ENCODE peak calls at places on chromosomes 11 and 22, in seven cellular contexts. A is IMR-90, X is GM12892, D is lower leg skin, Q is HCT116, L is esophagus squamous epithelium, W is heart left ventricle. B is an unnamed sample.

GRCh38 chr22:19060356-19061009 is 61.7 kb downstream of the DGCR2 start:
- DNase-seq in A (peak; percentile 86), X (no peak), D (peak; percentile 65), Q (no peak), L (no peak), W (peak; percentile 29), B (no peak)

GRCh38 chr11:33980896-33981295 is 70.6 kb upstream of the CAPRIN1 start:
- DNase-seq in A (no peak), X (no peak), D (no peak), Q (no peak), L (no peak), W (no peak), B (no peak)

GRCh38 chr11:116576523-116576922 is 196.3 kb downstream of the BUD13 start:
- DNase-seq in A (no peak), X (no peak), D (no peak), Q (no peak), L (no peak), W (no peak), B (peak; percentile 7)

GRCh38 chr11:60970369-60970774 is 1.1 kb upstream of the CD6 start:
- DNase-seq in A (peak; percentile 29), X (peak; percentile 64), D (no peak), Q (peak; percentile 16), L (no peak), W (peak; percentile 82), B (peak; percentile 63)

GRCh38 chr22:22201185-22201924 is 43.2 kb upstream of the VPREB1 start:
- DNase-seq in A (peak; percentile 24), X (peak; percentile 60), D (no peak), Q (no peak), L (no peak), W (peak; percentile 71), B (peak; percentile 17)

GRCh38 chr11:12139144-12139881 is 28.9 kb downstream of the MICAL2 start:
- DNase-seq in A (peak; percentile 94), X (no peak), D (no peak), Q (no peak), L (no peak), W (no peak), B (peak; percentile 73)

GRCh38 chr11:35344990-35345655 is 74.2 kb downstream of the SLC1A2 start:
- DNase-seq in A (no peak), X (no peak), D (no peak), Q (no peak), L (no peak), W (no peak), B (no peak)

GRCh38 chr11:107567739-107568335 is 2.3 kb upstream of the ALKBH8 start:
- DNase-seq in A (no peak), X (no peak), D (no peak), Q (no peak), L (no peak), W (no peak), B (no peak)

GRCh38 chr11:70490208-70490607 is 91.9 kb downstream of the CTTN start:
- DNase-seq in A (no peak), X (peak; percentile 45), D (no peak), Q (no peak), L (no peak), W (no peak), B (no peak)

GRCh38 chr22:50537765-50538164 is 7.9 kb upstream of the KLHDC7B start:
- DNase-seq in A (no peak), X (no peak), D (no peak), Q (no peak), L (no peak), W (no peak), B (no peak)

GRCh38 chr11:77151804-77152513 is 23.9 kb downstream of the MYO7A start:
- DNase-seq in A (peak; percentile 32), X (no peak), D (no peak), Q (no peak), L (no peak), W (no peak), B (no peak)

GRCh38 chr22:23804781-23805291 is 18.1 kb downstream of the SMARCB1 start:
- DNase-seq in A (no peak), X (no peak), D (no peak), Q (no peak), L (no peak), W (no peak), B (no peak)

GRCh38 chr22:23305922-23306374 is 125.6 kb downstream of the BCR start:
- DNase-seq in A (peak; percentile 81), X (no peak), D (peak; percentile 88), Q (no peak), L (no peak), W (peak; percentile 88), B (no peak)

GRCh38 chr11:73761403-73761945 is 600 bp upstream of the RAB6A start:
- DNase-seq in A (no peak), X (no peak), D (no peak), Q (no peak), L (no peak), W (no peak), B (no peak)

GRCh38 chr11:68338041-68338800 is 25.8 kb downstream of the LRP5 start:
- DNase-seq in A (peak; percentile 72), X (no peak), D (peak; percentile 91), Q (no peak), L (no peak), W (no peak), B (no peak)

GRCh38 chr11:62791501-62792192 is at the start of gene TMEM223:
- DNase-seq in A (peak; percentile 72), X (peak; percentile 90), D (peak; percentile 97), Q (peak; percentile 47), L (peak; percentile 24), W (peak; percentile 95), B (peak; percentile 75)

GRCh38 chr22:41401781-41402648 is 20.3 kb downstream of the TEF start:
- DNase-seq in A (peak; percentile 79), X (no peak), D (no peak), Q (no peak), L (no peak), W (peak; percentile 87), B (peak; percentile 69)

GRCh38 chr11:49432242-49432848 is 223.9 kb upstream of the FOLH1 start:
- DNase-seq in A (no peak), X (no peak), D (no peak), Q (no peak), L (no peak), W (no peak), B (no peak)

GRCh38 chr11:124674571-124674970 is 867 bp downstream of the SPA17 start:
- DNase-seq in A (no peak), X (no peak), D (no peak), Q (no peak), L (no peak), W (no peak), B (no peak)

GRCh38 chr11:124674168-124674517 is 439 bp downstream of the SPA17 start:
- DNase-seq in A (no peak), X (no peak), D (no peak), Q (no peak), L (no peak), W (peak; percentile 56), B (no peak)

GRCh38 chr11:124672531-124673215 is 866 bp downstream of the SIAE start:
- DNase-seq in A (no peak), X (no peak), D (no peak), Q (no peak), L (no peak), W (no peak), B (no peak)

GRCh38 chr11:124670732-124671131 is 2.8 kb downstream of the SIAE start:
- DNase-seq in A (peak; percentile 9), X (no peak), D (no peak), Q (no peak), L (no peak), W (no peak), B (no peak)

GRCh38 chr11:124673333-124674167 is at the start of the genes SIAE and SPA17:
- DNase-seq in A (peak; percentile 95), X (peak; percentile 84), D (peak; percentile 98), Q (peak; percentile 94), L (peak; percentile 90), W (peak; percentile 97), B (peak; percentile 77)
- TF ChIP-seq POLR2A in A (peak; percentile 80), X (peak; percentile 45), D (no peak), Q (peak; percentile 55), L (peak; percentile 28), W (no peak), B (peak; percentile 43)

GRCh38 chr11:129279326-129280026 is 87.4 kb upstream of the ARHGAP32 start:
- DNase-seq in A (peak; percentile 67), X (peak; percentile 27), D (peak; percentile 91), Q (peak; percentile 37), L (no peak), W (peak; percentile 91), B (peak; percentile 59)
- TF ChIP-seq POLR2A in A (no peak), X (no peak), D (no peak), Q (no peak), L (no peak), W (no peak), B (peak; percentile 31)

GRCh38 chr22:32354360-32355351 is 3.0 kb upstream of the RFPL3 start:
- DNase-seq in A (peak; percentile 67), X (no peak), D (no peak), Q (peak; percentile 49), L (no peak), W (peak; percentile 54), B (no peak)
- TF ChIP-seq POLR2A in A (no peak), X (no peak), D (no peak), Q (no peak), L (no peak), W (no peak), B (no peak)

GRCh38 chr22:46936378-46936916 is 174.0 kb downstream of the TBC1D22A start:
- DNase-seq in A (no peak), X (no peak), D (peak; percentile 80), Q (no peak), L (no peak), W (no peak), B (no peak)

GRCh38 chr22:46934746-46935491 is 172.5 kb downstream of the TBC1D22A start:
- DNase-seq in A (peak; percentile 98), X (no peak), D (no peak), Q (peak; percentile 76), L (no peak), W (no peak), B (peak; percentile 63)

GRCh38 chr22:46937185-46937584 is 174.7 kb downstream of the TBC1D22A start:
- DNase-seq in A (no peak), X (no peak), D (peak; percentile 34), Q (no peak), L (no peak), W (no peak), B (no peak)

GRCh38 chr22:46934172-46934745 is 171.8 kb downstream of the TBC1D22A start:
- DNase-seq in A (no peak), X (no peak), D (no peak), Q (no peak), L (no peak), W (no peak), B (no peak)

DNA sequence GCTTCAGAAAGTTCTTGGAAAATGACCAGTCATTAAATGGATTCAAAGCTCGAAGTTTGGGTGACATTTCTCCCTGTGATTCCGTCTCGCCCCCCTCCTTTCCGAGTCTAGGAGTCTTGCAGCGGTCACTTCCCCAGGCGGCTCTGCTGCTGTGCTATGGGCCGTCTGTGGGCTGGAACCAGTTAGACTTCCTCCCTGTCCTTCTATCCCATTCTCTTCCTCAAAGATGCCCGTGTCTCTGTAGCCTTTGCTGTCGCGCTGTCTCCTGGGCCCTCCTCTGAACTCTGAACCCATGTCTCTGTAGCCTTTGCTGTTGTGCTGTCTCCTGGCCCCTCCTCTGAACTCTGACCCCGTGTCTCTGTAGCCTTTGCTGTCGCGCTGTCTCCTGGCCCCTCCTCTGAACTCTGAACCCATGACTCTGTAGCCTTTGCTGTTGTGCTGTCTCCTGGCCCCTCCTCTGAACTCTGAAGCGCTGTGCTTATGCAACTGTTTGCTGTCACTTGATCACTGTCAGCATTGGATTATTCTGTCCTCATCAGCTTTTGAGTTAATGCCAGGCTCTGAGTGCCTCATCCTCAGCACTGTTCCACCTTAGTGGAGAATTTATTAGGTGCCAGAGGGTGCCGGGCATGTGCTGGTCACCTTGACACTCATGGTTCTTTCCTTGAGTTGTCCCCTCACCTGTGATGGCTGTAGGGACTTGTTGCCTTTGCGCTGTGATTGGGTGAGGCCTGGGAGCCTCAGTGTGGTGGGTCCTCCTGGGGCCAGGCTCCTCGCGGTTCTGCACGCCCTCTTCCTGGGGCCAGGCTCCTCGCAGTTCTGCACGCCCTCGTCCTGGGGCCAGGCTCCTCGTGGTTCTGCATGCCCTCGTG is 173.3 kb downstream of the TBC1D22A start:
- DNase-seq in A (no peak), X (no peak), D (peak; percentile 78), Q (no peak), L (no peak), W (no peak), B (no peak)
- TF ChIP-seq POLR2A in A (no peak), X (no peak), D (no peak), Q (no peak), L (no peak), W (no peak), B (no peak)

B was measured in H54.